ENCODE peak calls at places on chromosomes 4 and X, in six cellular contexts. One of them, this sample, is unnamed.

GRCh38 chr4:89064848-89065247 is 7.9 kb upstream of the FAM13A start:
- DNase-seq in RWPE1: no peak
- DNase-seq in lower leg skin: no peak
- DNase-seq in WERI-Rb-1: no peak
- DNase-seq in fibroblast of lung: peak
- DNase-seq in AG09309: no peak
- DNase-seq in this sample: peak

GRCh38 chrX:40090961-40091360 is 6.8 kb downstream of the BCOR start:
- DNase-seq in RWPE1: no peak
- DNase-seq in fibroblast of lung: no peak
- DNase-seq in AG09309: no peak
- DNase-seq in WERI-Rb-1: no peak
- DNase-seq in lower leg skin: no peak
- DNase-seq in this sample: no peak

GRCh38 chrX:129642641-129643040 is 12.1 kb downstream of the APLN start:
- DNase-seq in lower leg skin: no peak
- DNase-seq in RWPE1: no peak
- DNase-seq in fibroblast of lung: peak
- DNase-seq in AG09309: no peak
- DNase-seq in WERI-Rb-1: no peak
- DNase-seq in this sample: peak

GRCh38 chr4:113278324-113278934 is 229.0 kb downstream of the ANK2 start:
- DNase-seq in WERI-Rb-1: peak
- DNase-seq in lower leg skin: peak
- DNase-seq in fibroblast of lung: peak
- DNase-seq in RWPE1: peak
- DNase-seq in AG09309: no peak
- DNase-seq in this sample: peak

GRCh38 chr4:13541720-13542576 is 2.4 kb downstream of the NKX3-2 start:
- DNase-seq in WERI-Rb-1: peak
- DNase-seq in AG09309: no peak
- DNase-seq in lower leg skin: no peak
- DNase-seq in fibroblast of lung: no peak
- DNase-seq in RWPE1: no peak
- DNase-seq in this sample: no peak

GRCh38 chr4:127179451-127180087 is 453.2 kb upstream of the INTU start:
- DNase-seq in fibroblast of lung: no peak
- DNase-seq in lower leg skin: no peak
- DNase-seq in AG09309: no peak
- DNase-seq in RWPE1: no peak
- DNase-seq in WERI-Rb-1: no peak
- DNase-seq in this sample: no peak

GRCh38 chrX:81528041-81528440 is 326.1 kb downstream of the SH3BGRL start:
- DNase-seq in WERI-Rb-1: no peak
- DNase-seq in fibroblast of lung: no peak
- DNase-seq in AG09309: no peak
- DNase-seq in lower leg skin: no peak
- DNase-seq in RWPE1: no peak
- DNase-seq in this sample: no peak

GRCh38 chr4:6746721-6747689 is 31.0 kb downstream of the BLOC1S4 start:
- DNase-seq in WERI-Rb-1: no peak
- DNase-seq in lower leg skin: no peak
- DNase-seq in RWPE1: no peak
- DNase-seq in fibroblast of lung: peak
- DNase-seq in AG09309: no peak
- DNase-seq in this sample: no peak

GRCh38 chr4:146245246-146245645 is 30.9 kb downstream of the REELD1 start:
- DNase-seq in fibroblast of lung: peak
- DNase-seq in WERI-Rb-1: no peak
- DNase-seq in AG09309: no peak
- DNase-seq in lower leg skin: no peak
- DNase-seq in RWPE1: no peak
- DNase-seq in this sample: no peak

GRCh38 chr4:142274137-142274536 is 572.0 kb downstream of the INPP4B start:
- DNase-seq in RWPE1: peak
- DNase-seq in WERI-Rb-1: no peak
- DNase-seq in lower leg skin: no peak
- DNase-seq in AG09309: no peak
- DNase-seq in fibroblast of lung: peak
- DNase-seq in this sample: peak

GRCh38 chr4:38572798-38573197 is 91.2 kb upstream of the KLF3 start:
- DNase-seq in WERI-Rb-1: no peak
- DNase-seq in lower leg skin: no peak
- DNase-seq in RWPE1: no peak
- DNase-seq in fibroblast of lung: no peak
- DNase-seq in AG09309: no peak
- DNase-seq in this sample: no peak

GRCh38 chr4:80171251-80171650 is 26.1 kb upstream of the PRDM8 start:
- DNase-seq in AG09309: peak
- DNase-seq in fibroblast of lung: peak
- DNase-seq in lower leg skin: no peak
- DNase-seq in WERI-Rb-1: no peak
- DNase-seq in RWPE1: no peak
- DNase-seq in this sample: peak

GRCh38 chrX:17846045-17846444 is 15.1 kb downstream of the RAI2 start:
- DNase-seq in fibroblast of lung: no peak
- DNase-seq in RWPE1: peak
- DNase-seq in WERI-Rb-1: no peak
- DNase-seq in lower leg skin: no peak
- DNase-seq in AG09309: no peak
- DNase-seq in this sample: no peak

GRCh38 chr4:1248262-1249147 is at the start of gene CTBP1:
- DNase-seq in RWPE1: peak
- DNase-seq in WERI-Rb-1: peak
- DNase-seq in lower leg skin: peak
- DNase-seq in fibroblast of lung: peak
- DNase-seq in AG09309: peak
- DNase-seq in this sample: peak

GRCh38 chr4:164748375-164748774 is 5.6 kb upstream of the SMIM31 start:
- DNase-seq in WERI-Rb-1: no peak
- DNase-seq in RWPE1: peak
- DNase-seq in AG09309: no peak
- DNase-seq in lower leg skin: no peak
- DNase-seq in fibroblast of lung: peak
- DNase-seq in this sample: peak

GRCh38 chrX:99301990-99302389 is 1108.1 kb downstream of the PCDH19 start:
- DNase-seq in lower leg skin: no peak
- DNase-seq in AG09309: no peak
- DNase-seq in RWPE1: no peak
- DNase-seq in fibroblast of lung: no peak
- DNase-seq in WERI-Rb-1: peak
- DNase-seq in this sample: peak

GRCh38 chrX:30215357-30215843 is at the start of gene MAGEB2:
- DNase-seq in WERI-Rb-1: no peak
- DNase-seq in fibroblast of lung: no peak
- DNase-seq in AG09309: no peak
- DNase-seq in RWPE1: no peak
- DNase-seq in lower leg skin: no peak
- DNase-seq in this sample: no peak

GRCh38 chr4:52266537-52267137 is 215.5 kb downstream of the SPATA18 start:
- DNase-seq in lower leg skin: no peak
- DNase-seq in WERI-Rb-1: no peak
- DNase-seq in AG09309: no peak
- DNase-seq in fibroblast of lung: no peak
- DNase-seq in RWPE1: no peak
- DNase-seq in this sample: no peak

GRCh38 chr4:138158746-138159297 is 83.3 kb downstream of the SLC7A11 start:
- DNase-seq in RWPE1: peak
- DNase-seq in lower leg skin: no peak
- DNase-seq in WERI-Rb-1: no peak
- DNase-seq in fibroblast of lung: peak
- DNase-seq in AG09309: peak
- DNase-seq in this sample: peak

GRCh38 chr4:26179316-26179760 is 141.5 kb upstream of the RBPJ start:
- DNase-seq in WERI-Rb-1: no peak
- DNase-seq in lower leg skin: peak
- DNase-seq in fibroblast of lung: peak
- DNase-seq in RWPE1: no peak
- DNase-seq in AG09309: no peak
- DNase-seq in this sample: no peak

GRCh38 chrX:148872881-148873280 is 372.5 kb downstream of the AFF2 start:
- DNase-seq in lower leg skin: no peak
- DNase-seq in fibroblast of lung: no peak
- DNase-seq in RWPE1: no peak
- DNase-seq in WERI-Rb-1: no peak
- DNase-seq in AG09309: no peak
- DNase-seq in this sample: no peak

DNA sequence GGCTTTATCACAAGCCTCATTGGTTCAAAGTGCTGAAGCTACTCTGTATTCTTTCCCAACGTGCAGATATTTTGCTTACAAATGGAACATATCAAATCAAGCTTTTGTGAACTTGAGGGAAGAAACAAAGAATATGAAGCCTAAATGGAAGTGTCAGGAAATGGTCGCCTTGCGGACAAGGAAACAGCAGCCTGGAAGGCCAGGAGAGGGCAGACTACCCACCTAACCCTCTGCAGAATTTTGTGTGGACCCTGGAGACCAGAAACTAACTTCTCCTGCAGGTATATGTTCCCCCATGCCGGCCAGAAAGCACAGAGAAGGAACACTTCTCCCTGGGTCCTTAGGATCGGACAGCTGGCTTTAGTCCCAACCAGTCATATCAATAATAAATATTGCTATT is 1425.8 kb downstream of the PCDH7 start:
- DNase-seq in fibroblast of lung: no peak
- DNase-seq in WERI-Rb-1: no peak
- DNase-seq in AG09309: no peak
- DNase-seq in lower leg skin: no peak
- DNase-seq in RWPE1: no peak
- DNase-seq in this sample: no peak
- TF ChIP-seq CTCF in fibroblast of lung: no peak
- TF ChIP-seq CTCF in WERI-Rb-1: peak
- TF ChIP-seq CTCF in AG09309: no peak
- TF ChIP-seq CTCF in lower leg skin: no peak
- TF ChIP-seq CTCF in RWPE1: no peak
- TF ChIP-seq CTCF in this sample: no peak

GRCh38 chr4:183362916-183363542 is 40.8 kb upstream of the CLDN24 start:
- DNase-seq in WERI-Rb-1: peak
- DNase-seq in RWPE1: no peak
- DNase-seq in lower leg skin: no peak
- DNase-seq in AG09309: no peak
- DNase-seq in fibroblast of lung: peak
- DNase-seq in this sample: peak
- TF ChIP-seq CTCF in WERI-Rb-1: peak
- TF ChIP-seq CTCF in RWPE1: no peak
- TF ChIP-seq CTCF in lower leg skin: no peak
- TF ChIP-seq CTCF in AG09309: peak
- TF ChIP-seq CTCF in fibroblast of lung: no peak
- TF ChIP-seq CTCF in this sample: peak

GRCh38 chr4:16449381-16449780 is 223.1 kb upstream of the TAPT1 start:
- DNase-seq in AG09309: no peak
- DNase-seq in fibroblast of lung: no peak
- DNase-seq in RWPE1: no peak
- DNase-seq in lower leg skin: no peak
- DNase-seq in WERI-Rb-1: no peak
- DNase-seq in this sample: no peak

GRCh38 chr4:16450031-16450430 is 223.8 kb upstream of the TAPT1 start:
- DNase-seq in RWPE1: no peak
- DNase-seq in AG09309: no peak
- DNase-seq in fibroblast of lung: no peak
- DNase-seq in lower leg skin: no peak
- DNase-seq in WERI-Rb-1: no peak
- DNase-seq in this sample: no peak

GRCh38 chr4:16448240-16448639 is 222.0 kb upstream of the TAPT1 start:
- DNase-seq in AG09309: no peak
- DNase-seq in WERI-Rb-1: no peak
- DNase-seq in fibroblast of lung: no peak
- DNase-seq in RWPE1: no peak
- DNase-seq in lower leg skin: no peak
- DNase-seq in this sample: no peak

GRCh38 chr4:16450724-16451123 is 224.5 kb upstream of the TAPT1 start:
- DNase-seq in WERI-Rb-1: no peak
- DNase-seq in fibroblast of lung: no peak
- DNase-seq in AG09309: no peak
- DNase-seq in lower leg skin: no peak
- DNase-seq in RWPE1: no peak
- DNase-seq in this sample: peak
- TF ChIP-seq CTCF in WERI-Rb-1: peak
- TF ChIP-seq CTCF in fibroblast of lung: peak
- TF ChIP-seq CTCF in AG09309: peak
- TF ChIP-seq CTCF in lower leg skin: no peak
- TF ChIP-seq CTCF in RWPE1: no peak
- TF ChIP-seq CTCF in this sample: peak

GRCh38 chrX:153642655-153643430 is 4.2 kb upstream of the DUSP9 start:
- DNase-seq in fibroblast of lung: no peak
- DNase-seq in AG09309: no peak
- DNase-seq in lower leg skin: peak
- DNase-seq in WERI-Rb-1: peak
- DNase-seq in RWPE1: no peak
- DNase-seq in this sample: no peak

GRCh38 chrX:153641575-153642312 is 5.3 kb upstream of the DUSP9 start:
- DNase-seq in WERI-Rb-1: no peak
- DNase-seq in lower leg skin: peak
- DNase-seq in fibroblast of lung: no peak
- DNase-seq in AG09309: no peak
- DNase-seq in RWPE1: no peak
- DNase-seq in this sample: no peak

GRCh38 chrX:153643431-153644351 is 3.3 kb upstream of the DUSP9 start:
- DNase-seq in lower leg skin: peak
- DNase-seq in WERI-Rb-1: peak
- DNase-seq in RWPE1: no peak
- DNase-seq in AG09309: no peak
- DNase-seq in fibroblast of lung: no peak
- DNase-seq in this sample: peak

GRCh38 chrX:153640736-153641574 is 6.0 kb upstream of the DUSP9 start:
- DNase-seq in lower leg skin: peak
- DNase-seq in fibroblast of lung: no peak
- DNase-seq in RWPE1: no peak
- DNase-seq in WERI-Rb-1: peak
- DNase-seq in AG09309: no peak
- DNase-seq in this sample: no peak

DNA sequence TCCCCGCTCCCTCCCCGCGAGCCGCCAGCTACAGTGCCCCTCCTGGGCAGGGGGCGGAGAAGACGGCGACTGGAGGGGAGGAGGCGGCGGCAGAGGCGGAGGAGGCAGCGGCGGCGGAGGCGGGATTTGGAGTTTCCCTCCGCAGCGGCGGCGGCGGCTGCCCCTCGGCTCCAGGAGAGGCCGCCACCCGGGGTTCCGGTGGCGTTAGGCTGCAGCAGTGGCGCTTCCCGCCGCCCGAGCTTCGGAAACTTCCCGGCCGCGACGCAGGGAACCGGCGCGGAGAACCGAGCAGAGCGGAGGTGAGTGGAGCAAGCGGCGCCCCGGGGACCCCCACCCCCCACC is 4.7 kb upstream of the DUSP9 start:
- DNase-seq in RWPE1: no peak
- DNase-seq in WERI-Rb-1: peak
- DNase-seq in AG09309: no peak
- DNase-seq in fibroblast of lung: no peak
- DNase-seq in lower leg skin: no peak
- DNase-seq in this sample: no peak
- TF ChIP-seq CTCF in RWPE1: no peak
- TF ChIP-seq CTCF in WERI-Rb-1: no peak
- TF ChIP-seq CTCF in AG09309: no peak
- TF ChIP-seq CTCF in fibroblast of lung: no peak
- TF ChIP-seq CTCF in lower leg skin: no peak
- TF ChIP-seq CTCF in this sample: no peak